ENCODE peak calls at places on chromosomes 4 and X, in nine cellular contexts. U is testis, N is body of pancreas, P is astrocyte of the cerebellum, H is AG10803, O is AG09309, J is neural crest cell, Z is uterus, W is mammary epithelial cell. I is an unnamed sample.

GRCh38 chr4:13903851-13904340 is 276.4 kb upstream of the BOD1L1 start:
- DNase-seq in U (no peak), N (no peak), P (no peak), H (no peak), O (no peak), J (no peak), Z (no peak), W (no peak), I (no peak)

GRCh38 chrX:148161661-148162060 is 180.5 kb downstream of the FMR1NB start:
- DNase-seq in U (no peak), N (no peak), P (no peak), H (no peak), O (no peak), J (no peak), Z (no peak), W (no peak), I (no peak)

GRCh38 chr4:108018038-108018883 is 28.6 kb downstream of the HADH start:
- DNase-seq in U (peak), N (peak), P (peak), H (peak), O (peak), J (peak), Z (peak), W (peak), I (peak)

GRCh38 chr4:13656569-13656988 is 29.1 kb upstream of the BOD1L1 start:
- DNase-seq in U (peak), N (peak), P (peak), H (peak), O (peak), J (peak), Z (peak), W (peak), I (peak)

GRCh38 chr4:137125011-137125410 is 407.3 kb downstream of the PCDH18 start:
- DNase-seq in U (no peak), N (peak), P (peak), H (peak), O (peak), J (no peak), Z (no peak), W (peak), I (peak)

GRCh38 chr4:143302526-143302925 is 34.1 kb upstream of the GAB1 start:
- DNase-seq in U (peak), N (no peak), P (peak), H (peak), O (no peak), J (no peak), Z (no peak), W (no peak), I (peak)

GRCh38 chr4:11228575-11228974 is 200.1 kb downstream of the HS3ST1 start:
- DNase-seq in U (no peak), N (no peak), P (no peak), H (no peak), O (no peak), J (no peak), Z (no peak), W (peak), I (no peak)

GRCh38 chr4:56937262-56937661 is 29.6 kb downstream of the REST start:
- DNase-seq in U (no peak), N (no peak), P (peak), H (peak), O (peak), J (no peak), Z (no peak), W (peak), I (no peak)

GRCh38 chr4:81421346-81422218 is 50.1 kb downstream of the RASGEF1B start:
- DNase-seq in U (no peak), N (peak), P (peak), H (no peak), O (no peak), J (no peak), Z (no peak), W (peak), I (no peak)

DNA sequence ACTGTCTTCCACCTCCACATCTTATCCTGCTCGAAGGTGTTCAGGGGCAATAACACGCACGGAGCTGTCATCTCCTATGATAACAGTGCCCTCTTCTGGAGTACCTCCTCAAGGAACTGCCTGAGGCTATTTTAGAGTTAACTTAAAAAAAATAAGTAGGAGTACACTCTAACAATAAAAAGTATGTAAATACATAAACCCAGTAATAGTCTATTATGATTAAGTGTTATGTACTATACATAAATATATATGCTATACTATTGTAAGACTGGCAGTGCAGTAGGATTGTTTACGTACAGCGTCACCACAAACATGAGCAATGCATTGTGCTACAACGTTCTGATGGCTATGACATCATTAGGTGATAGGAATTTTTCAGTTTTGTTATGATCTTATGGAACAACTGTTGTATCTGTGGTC is 34.5 kb upstream of the TLR2 start:
- DNase-seq in U (no peak), N (no peak), P (no peak), H (peak), O (no peak), J (no peak), Z (no peak), W (peak), I (peak)
- TF ChIP-seq CTCF in U (no peak), N (no peak), P (peak), H (peak), O (peak), J (peak), Z (no peak), W (no peak), I (peak)

GRCh38 chr4:147928400-147928799 is 196.5 kb downstream of the ARHGAP10 start:
- DNase-seq in U (no peak), N (no peak), P (no peak), H (no peak), O (peak), J (no peak), Z (no peak), W (no peak), I (peak)

GRCh38 chr4:147927377-147928137 is 195.7 kb downstream of the ARHGAP10 start:
- DNase-seq in U (no peak), N (peak), P (peak), H (no peak), O (no peak), J (no peak), Z (no peak), W (no peak), I (peak)

GRCh38 chr4:147923854-147924253 is 192.0 kb downstream of the ARHGAP10 start:
- DNase-seq in U (no peak), N (no peak), P (no peak), H (no peak), O (no peak), J (no peak), Z (no peak), W (no peak), I (no peak)

DNA sequence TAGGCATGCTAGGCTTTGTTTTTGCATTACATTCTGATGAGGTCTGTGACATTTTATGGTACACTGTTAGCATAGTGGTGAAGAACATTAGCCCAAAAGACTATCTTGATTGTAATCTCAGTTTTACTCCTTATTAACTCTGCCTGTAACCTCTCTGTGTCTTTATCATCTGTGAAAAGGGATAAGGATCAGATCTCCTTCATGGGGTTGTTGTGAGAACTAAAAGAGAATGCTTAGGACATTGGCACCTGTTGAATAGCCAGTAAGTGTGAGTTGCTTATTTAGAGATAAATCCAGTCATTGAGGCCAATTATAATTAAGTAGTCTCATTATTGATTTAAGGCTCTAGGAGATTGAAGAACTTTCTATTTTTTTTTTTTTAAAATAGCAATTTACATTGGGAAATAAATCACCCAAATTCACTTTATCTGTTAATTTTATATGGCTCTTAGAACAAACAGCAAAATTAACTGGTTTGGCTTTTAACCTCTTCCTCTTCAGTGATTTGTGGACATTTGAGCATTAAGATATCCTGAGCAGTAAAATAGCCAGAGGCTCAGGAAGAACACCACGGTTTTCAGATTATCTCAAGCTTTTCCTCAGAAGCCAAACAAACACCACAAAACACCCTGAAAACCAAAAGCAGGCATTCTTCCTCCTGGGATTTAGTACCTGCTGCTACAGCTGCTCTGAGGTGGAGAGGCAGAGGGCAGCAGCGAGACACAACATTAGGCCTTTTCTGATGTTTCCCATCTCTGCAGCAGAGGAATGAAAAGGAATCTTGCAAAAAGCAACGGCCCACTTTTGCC is 192.9 kb downstream of the ARHGAP10 start:
- DNase-seq in U (peak), N (peak), P (peak), H (peak), O (no peak), J (peak), Z (no peak), W (no peak), I (peak)
- TF ChIP-seq CTCF in U (no peak), N (peak), P (peak), H (peak), O (peak), J (peak), Z (peak), W (peak), I (peak)

GRCh38 chr4:2962099-2962455 is 1.1 kb downstream of the NOP14 start:
- DNase-seq in U (no peak), N (no peak), P (no peak), H (no peak), O (no peak), J (no peak), Z (no peak), W (no peak), I (peak)
- TF ChIP-seq CTCF in U (no peak), N (no peak), P (no peak), H (no peak), O (no peak), J (peak), Z (no peak), W (peak), I (peak)

DNA sequence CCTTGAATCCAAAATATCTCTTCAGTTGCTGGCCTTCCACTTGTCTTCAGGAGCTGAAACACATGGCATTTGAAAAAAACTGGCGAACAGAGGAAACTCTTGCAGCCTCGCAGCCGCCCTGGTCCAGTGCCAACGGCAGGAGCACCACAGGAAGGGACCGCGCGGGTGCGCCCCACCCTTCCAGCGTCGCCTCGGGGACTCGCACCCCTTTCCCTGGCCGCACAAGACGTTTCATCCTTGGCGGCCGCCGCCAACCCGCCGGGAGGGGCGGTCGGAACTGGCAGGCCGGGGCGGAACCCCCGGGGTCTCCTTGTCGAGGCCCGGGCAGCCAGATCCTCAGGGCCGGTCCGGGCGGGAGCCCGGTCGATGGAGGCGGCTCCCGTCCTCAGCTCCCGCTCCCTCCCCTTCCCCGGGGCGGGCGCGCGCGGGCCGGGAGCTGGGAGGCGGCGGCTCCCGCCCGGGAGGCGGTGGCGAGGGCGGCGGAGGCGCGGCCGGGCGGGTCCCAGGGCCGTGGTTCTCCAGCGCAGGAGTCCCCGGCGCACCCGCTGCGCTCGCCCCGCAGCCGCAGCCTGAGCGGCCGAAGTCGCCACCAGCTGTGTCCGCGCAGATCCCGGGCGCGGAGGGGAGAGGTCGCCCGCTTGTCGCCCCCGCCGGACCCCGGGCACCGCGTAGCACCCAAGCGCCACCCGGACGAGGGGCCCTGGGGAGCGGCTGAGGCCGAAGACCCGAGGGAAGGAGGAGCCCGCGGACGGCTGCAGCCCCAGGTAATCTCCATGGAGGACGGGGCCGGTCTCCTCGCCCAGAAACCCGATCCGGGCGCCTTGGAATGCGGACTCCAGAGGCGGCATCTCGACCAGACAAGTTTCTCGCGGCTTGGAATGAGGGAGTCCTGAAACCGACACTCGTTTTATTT is 882 bp upstream of the NDST3 start:
- DNase-seq in U (peak), N (peak), P (peak), H (peak), O (no peak), J (peak), Z (no peak), W (peak), I (peak)
- TF ChIP-seq CTCF in U (no peak), N (no peak), P (no peak), H (no peak), O (no peak), J (no peak), Z (no peak), W (no peak), I (no peak)

GRCh38 chr4:151646322-151646721 is 114.5 kb downstream of the GATB start:
- DNase-seq in U (no peak), N (no peak), P (no peak), H (no peak), O (no peak), J (no peak), Z (no peak), W (no peak), I (no peak)
- TF ChIP-seq CTCF in U (no peak), N (no peak), P (no peak), H (no peak), O (no peak), J (no peak), Z (no peak), W (no peak), I (no peak)

DNA sequence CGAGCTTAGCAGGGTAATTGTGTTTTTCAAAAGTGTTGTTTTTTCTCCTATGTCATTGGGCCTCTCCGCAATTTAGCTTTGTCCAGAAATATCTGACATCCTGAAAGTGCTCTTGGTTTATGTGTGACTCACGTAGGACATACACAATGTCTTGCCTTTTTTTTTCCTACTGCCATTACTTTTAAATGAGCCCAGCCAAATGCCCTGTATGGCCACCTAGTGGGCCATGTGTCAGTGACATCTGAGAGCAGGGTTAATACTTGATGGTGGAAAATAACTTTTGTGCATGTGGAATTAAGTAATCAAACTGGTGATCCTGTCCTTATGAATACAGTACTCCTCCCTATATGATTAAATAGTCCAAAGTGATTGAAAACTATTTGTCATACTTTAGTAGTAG is 1411.1 kb upstream of the TENM3 start:
- DNase-seq in U (no peak), N (no peak), P (no peak), H (no peak), O (no peak), J (no peak), Z (no peak), W (no peak), I (peak)
- TF ChIP-seq CTCF in U (no peak), N (no peak), P (peak), H (peak), O (no peak), J (peak), Z (no peak), W (peak), I (peak)

GRCh38 chrX:40158036-40158706 is 60.4 kb upstream of the BCOR start:
- DNase-seq in U (no peak), N (no peak), P (no peak), H (no peak), O (no peak), J (peak), Z (peak), W (no peak), I (peak)
- TF ChIP-seq CTCF in U (no peak), N (peak), P (no peak), H (no peak), O (peak), J (peak), Z (no peak), W (no peak), I (no peak)

GRCh38 chr4:156227321-156227720 is 273.7 kb upstream of the CTSO start:
- DNase-seq in U (no peak), N (no peak), P (no peak), H (no peak), O (no peak), J (no peak), Z (no peak), W (no peak), I (no peak)
- TF ChIP-seq CTCF in U (no peak), N (no peak), P (no peak), H (no peak), O (no peak), J (no peak), Z (no peak), W (no peak), I (no peak)